ENCODE peak calls at places on chromosome 19, in five cellular contexts. L, Y, P, K and F are unnamed samples.
A peak's percentile ranks its signal among the peaks of the same experiment; 100 is the strongest.

GRCh38 chr19:49117677-49118564 is 1.0 kb downstream of the C19orf73 start:
- DNase-seq in Y (no peak), P (no peak), L (no peak), K (no peak), F (no peak)

GRCh38 chr19:3826163-3826562 is 40.0 kb upstream of the MATK start:
- DNase-seq in L (no peak), K (no peak), P (no peak), Y (no peak), F (no peak)

GRCh38 chr19:49595006-49595818 is 4.2 kb downstream of the PRR12 start:
- DNase-seq in K (no peak), Y (no peak), L (no peak), P (no peak), F (no peak)

GRCh38 chr19:32464279-32464678 is 58.7 kb downstream of the DPY19L3 start:
- DNase-seq in Y (no peak), P (peak; percentile 23), L (peak; percentile 18), K (no peak), F (no peak)

GRCh38 chr19:29876414-29876813 is 64.6 kb downstream of the CCNE1 start:
- DNase-seq in P (no peak), Y (no peak), L (no peak), K (no peak), F (no peak)

GRCh38 chr19:11268783-11269267 is 6.5 kb upstream of the DOCK6 start:
- DNase-seq in Y (no peak), P (peak; percentile 86), K (peak; percentile 41), L (peak; percentile 78), F (no peak)

GRCh38 chr19:4575267-4575793 is 15.8 kb upstream of the SEMA6B start:
- DNase-seq in L (peak; percentile 97), Y (no peak), P (peak; percentile 91), K (peak; percentile 35), F (no peak)

GRCh38 chr19:8185343-8186068 is 23.7 kb upstream of the CERS4 start:
- DNase-seq in K (no peak), L (no peak), Y (no peak), P (no peak), F (no peak)

GRCh38 chr19:38277969-38278680 is 13.8 kb downstream of the SPINT2 start:
- DNase-seq in P (no peak), L (peak; percentile 21), Y (no peak), K (peak; percentile 58), F (no peak)

GRCh38 chr19:29013988-29014387 is 199.0 kb downstream of the UQCRFS1 start:
- DNase-seq in Y (no peak), K (no peak), L (no peak), P (no peak), F (no peak)

GRCh38 chr19:8935460-8935859 is 74.7 kb downstream of the MUC16 start:
- DNase-seq in P (no peak), L (no peak), Y (no peak), K (no peak), F (no peak)

GRCh38 chr19:48511800-48512503 is at the start of gene LMTK3:
- DNase-seq in L (peak; percentile 21), K (peak; percentile 58), Y (no peak), P (no peak), F (no peak)

GRCh38 chr19:29665826-29666633 is 769 bp downstream of the PLEKHF1 start:
- DNase-seq in Y (no peak), L (peak; percentile 85), K (peak; percentile 53), P (no peak), F (no peak)

GRCh38 chr19:7597689-7598088 is 2.0 kb downstream of the CAMSAP3 start:
- DNase-seq in P (no peak), L (peak; percentile 7), K (no peak), Y (no peak), F (no peak)

GRCh38 chr19:28656644-28657043 is 556.3 kb downstream of the UQCRFS1 start:
- DNase-seq in K (no peak), L (no peak), Y (no peak), P (no peak), F (no peak)

GRCh38 chr19:45901432-45901903 is 945 bp downstream of the MYPOP start:
- DNase-seq in L (peak; percentile 44), K (no peak), P (peak; percentile 25), Y (peak; percentile 41), F (no peak)

GRCh38 chr19:1496714-1497577 is 6.0 kb downstream of the REEP6 start:
- DNase-seq in P (no peak), Y (no peak), L (no peak), K (peak; percentile 52), F (no peak)

GRCh38 chr19:33673996-33674395 is 52.2 kb downstream of the CHST8 start:
- DNase-seq in K (no peak), L (no peak), P (no peak), Y (no peak), F (no peak)

GRCh38 chr19:58218899-58219298 is 9.8 kb upstream of the ZNF544 start:
- DNase-seq in P (no peak), Y (no peak), L (peak; percentile 34), K (peak; percentile 42), F (no peak)

GRCh38 chr19:41590945-41591344 is 15.0 kb downstream of the CEACAM21 start:
- DNase-seq in P (no peak), L (no peak), K (no peak), Y (no peak), F (no peak)

GRCh38 chr19:52961981-52962380 is 700 bp downstream of the ZNF816 start:
- DNase-seq in L (peak; percentile 4), P (no peak), Y (no peak), K (no peak), F (no peak)

GRCh38 chr19:53037101-53038097 is 7.1 kb upstream of the ERVV-2 start:
- DNase-seq in Y (peak; percentile 30), P (peak; percentile 62), K (peak; percentile 93), L (peak; percentile 40), F (no peak)

GRCh38 chr19:19138110-19138981 is at the start of gene TMEM161A:
- DNase-seq in K (peak; percentile 99), L (peak; percentile 99), Y (peak; percentile 98), P (peak; percentile 99), F (peak; percentile 99)
- H3K4me3 ChIP-seq in K (peak within 1 kb of the TSS; percentile 74), L (peak within 1 kb of the TSS; percentile 93), Y (peak within 1 kb of the TSS; percentile 46), P (peak within 1 kb of the TSS; percentile 84), F (peak within 1 kb of the TSS; percentile 92)

DNA sequence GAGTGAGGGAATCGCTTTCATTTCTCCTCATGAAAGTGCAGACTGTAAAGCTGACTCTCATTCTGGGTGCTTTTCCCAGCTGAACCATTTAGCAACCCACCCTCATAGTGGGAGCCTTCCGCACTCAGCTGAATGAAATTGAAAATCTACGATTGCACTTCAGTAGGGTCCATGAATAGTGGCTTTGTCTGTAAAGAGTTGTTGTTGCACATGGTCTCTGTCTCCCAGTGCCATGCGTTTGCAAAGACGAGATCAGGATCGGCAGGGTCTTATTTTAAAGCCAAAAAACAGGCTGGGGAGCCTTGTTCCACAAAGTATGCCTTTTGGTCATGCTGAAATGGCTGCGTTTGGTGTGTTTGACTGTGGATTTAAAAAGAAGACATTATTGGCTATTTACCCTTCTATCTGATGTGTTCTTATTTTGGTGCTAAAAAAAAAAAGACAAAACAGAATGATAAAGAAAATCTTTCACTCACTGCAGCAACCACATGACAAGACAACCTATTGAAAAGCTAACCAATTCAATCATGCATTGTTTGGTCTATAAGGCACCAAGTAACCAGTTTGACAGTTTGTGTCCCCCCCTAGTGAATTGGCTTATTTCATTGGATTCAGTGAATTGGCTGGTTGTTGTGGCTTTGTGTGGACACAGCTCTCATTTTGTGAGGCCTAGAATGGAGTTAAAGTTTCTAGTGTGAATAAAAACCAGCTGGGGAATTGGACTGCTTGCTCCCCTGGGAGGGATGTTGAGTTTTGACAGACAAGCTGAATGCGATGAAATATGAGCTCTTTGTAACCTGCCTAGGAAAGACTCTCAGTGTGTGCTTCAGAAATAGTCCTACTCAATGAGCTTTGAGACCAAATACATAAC is 65.6 kb downstream of the ARHGAP35 start:
- DNase-seq in L (no peak), P (no peak), K (no peak), Y (no peak), F (no peak)
- TF ChIP-seq CTCF in L (no peak), P (no peak), K (no peak), Y (no peak), F (no peak)

GRCh38 chr19:2787115-2787514 is 1.8 kb downstream of the THOP1 start:
- DNase-seq in Y (no peak), K (no peak), L (no peak), P (no peak), F (no peak)
- H3K4me3 ChIP-seq in Y (no peak overlapping the region), K (no peak overlapping the region), L (no peak overlapping the region), P (no peak overlapping the region), F (peak overlapping the region; percentile 3)

GRCh38 chr19:273393-273792 is 17.8 kb downstream of the PLPP2 start:
- DNase-seq in K (no peak), Y (no peak), P (no peak), L (no peak), F (no peak)

GRCh38 chr19:277131-277530 is 14.1 kb downstream of the PLPP2 start:
- DNase-seq in L (no peak), Y (no peak), P (no peak), K (no peak), F (no peak)

GRCh38 chr19:277581-278165 is 13.5 kb downstream of the PLPP2 start:
- DNase-seq in Y (no peak), P (peak; percentile 50), L (peak; percentile 37), K (no peak), F (no peak)

GRCh38 chr19:275958-276646 is 15.1 kb downstream of the PLPP2 start:
- DNase-seq in L (no peak), K (no peak), P (no peak), Y (no peak), F (no peak)

DNA sequence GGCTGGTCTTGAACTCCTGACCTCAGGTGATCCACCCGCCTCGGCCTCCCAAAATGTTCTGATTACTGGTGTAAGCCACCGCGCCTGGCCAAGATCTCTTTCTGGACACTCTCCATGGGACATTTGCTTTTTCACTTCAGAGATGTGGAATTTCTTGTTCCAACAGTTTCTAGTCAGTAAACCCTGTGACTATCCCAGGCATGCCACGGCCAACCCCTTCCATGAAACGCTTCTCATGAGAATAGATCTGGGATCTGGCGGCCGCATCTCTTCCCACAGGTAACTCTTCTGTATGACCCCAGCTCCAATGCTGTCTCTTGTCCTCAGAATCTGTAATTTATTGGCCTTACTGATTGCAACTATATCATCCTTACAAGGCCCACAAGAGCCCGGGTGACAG is 16.2 kb downstream of the PLPP2 start:
- DNase-seq in L (no peak), K (no peak), P (no peak), Y (no peak), F (no peak)
- TF ChIP-seq CTCF in L (no peak), K (no peak), P (no peak), Y (no peak), F (no peak)

DNA sequence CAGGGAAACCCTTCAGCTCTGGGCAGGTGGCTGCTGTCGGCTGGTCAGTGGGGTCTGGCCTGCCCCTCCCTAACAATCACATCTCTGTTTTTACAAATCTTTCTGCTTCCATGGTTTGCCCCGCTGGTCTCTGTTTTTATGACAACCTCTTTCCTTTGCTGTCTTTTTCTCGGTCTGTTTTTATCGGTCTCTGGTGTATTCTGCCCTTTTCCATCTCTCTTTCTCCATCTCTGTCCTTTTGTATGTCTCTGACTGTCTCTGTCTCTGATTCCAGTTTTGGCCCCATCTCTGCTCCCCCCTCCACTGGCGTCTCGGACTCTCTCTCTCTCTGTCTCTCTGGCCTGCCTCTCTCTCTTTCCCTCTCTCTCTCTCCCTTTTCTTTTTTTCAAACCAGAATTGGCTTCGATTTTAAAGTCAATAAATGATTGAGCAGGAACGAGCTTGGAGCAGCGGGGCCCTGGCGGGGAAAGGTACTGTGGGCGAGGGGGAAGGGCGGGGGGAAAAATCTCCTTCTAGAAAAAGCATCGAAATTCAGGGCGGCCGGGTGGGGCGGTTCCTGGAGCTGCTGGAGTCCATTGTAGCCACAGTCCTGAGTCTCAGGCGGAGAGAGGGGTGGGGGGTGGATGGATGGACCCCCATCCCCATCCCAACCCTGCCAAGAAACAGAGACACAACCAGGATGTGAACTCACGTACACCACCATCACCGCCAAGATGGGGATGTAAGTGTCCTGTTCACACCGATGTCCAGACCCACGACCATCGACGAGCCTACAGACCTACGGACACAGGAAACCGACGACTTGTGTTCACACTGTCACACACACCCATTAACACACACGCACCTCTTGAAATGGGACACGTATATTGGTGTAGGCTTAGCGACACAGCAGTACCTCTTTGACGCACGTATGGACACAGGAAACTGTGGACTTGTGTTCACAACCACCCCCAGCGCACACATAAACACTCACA is 3.0 kb downstream of the NFIX start:
- DNase-seq in K (no peak), Y (no peak), P (no peak), L (no peak), F (no peak)
- H3K4me3 ChIP-seq in K (no peak overlapping the region), Y (no peak overlapping the region), P (peak overlapping the region; percentile 78), L (peak overlapping the region; percentile 70), F (no peak overlapping the region)